ENCODE peak calls at places on chromosomes 6 and 20, in four cellular contexts. Q, P, O and V are unnamed samples.
A peak's percentile ranks its signal among the peaks of the same experiment; 100 is the strongest.

GRCh38 chr6:47034421-47034820 is 7.7 kb downstream of the ADGRF1 start:
- DNase-seq in Q (no peak), P (no peak), O (no peak), V (no peak)

GRCh38 chr6:167567142-167568033 is 242.5 kb downstream of the TTLL2 start:
- DNase-seq in Q (no peak), P (no peak), O (no peak), V (no peak)

GRCh38 chr6:146790561-146791091 is 191.9 kb downstream of the ADGB start:
- DNase-seq in Q (no peak), P (no peak), O (no peak), V (no peak)

GRCh38 chr6:113648698-113649097 is 208.4 kb upstream of the MARCKS start:
- DNase-seq in Q (no peak), P (no peak), O (no peak), V (no peak)

GRCh38 chr6:90846824-90847223 is 260.0 kb upstream of the MAP3K7 start:
- DNase-seq in Q (no peak), P (no peak), O (no peak), V (no peak)

GRCh38 chr20:7113577-7114466 is 346.3 kb downstream of the BMP2 start:
- DNase-seq in Q (no peak), P (peak; percentile 34), O (peak; percentile 49), V (no peak)

GRCh38 chr20:51187318-51187717 is 164.4 kb upstream of the KCNG1 start:
- DNase-seq in Q (no peak), P (no peak), O (no peak), V (no peak)

GRCh38 chr6:102438181-102438580 is 1044.7 kb downstream of the GRIK2 start:
- DNase-seq in Q (no peak), P (no peak), O (no peak), V (no peak)

GRCh38 chr6:56963793-56964192 is 8.9 kb downstream of the BEND6 start:
- DNase-seq in Q (no peak), P (no peak), O (no peak), V (no peak)

DNA sequence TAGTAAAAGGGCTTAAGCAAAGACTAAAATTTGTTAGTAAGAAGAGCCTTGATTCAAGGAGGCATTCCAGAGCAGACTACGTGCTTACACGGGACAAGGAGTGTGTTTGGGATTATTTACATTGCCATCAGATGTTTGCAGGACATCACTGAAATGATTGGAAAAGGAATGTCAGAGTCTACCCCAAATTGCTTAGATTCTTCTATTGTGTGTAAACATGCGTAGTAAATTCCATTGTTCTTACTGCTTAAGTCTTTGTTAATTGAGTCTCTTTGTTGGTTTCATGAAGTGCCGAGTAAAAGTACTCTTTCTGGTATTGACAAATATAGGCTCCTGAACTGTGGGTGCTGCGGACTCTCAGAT is 60.5 kb downstream of the CD83 start:
- DNase-seq in Q (no peak), P (no peak), O (no peak), V (no peak)
- TF ChIP-seq CBX5 in Q (no peak), P (no peak), O (no peak), V (no peak)

GRCh38 chr6:31727717-31728671 is 1.1 kb downstream of the DDAH2 start:
- DNase-seq in Q (no peak), P (no peak), O (no peak), V (peak; percentile 43)
- TF ChIP-seq CBX5 in Q (no peak), P (no peak), O (no peak), V (no peak)

GRCh38 chr6:89574860-89575561 is 63.5 kb downstream of the LYRM2 start:
- DNase-seq in Q (no peak), P (no peak), O (no peak), V (no peak)
- TF ChIP-seq CBX5 in Q (no peak), P (no peak), O (no peak), V (no peak)

GRCh38 chr6:78701407-78701806 is 165.9 kb upstream of the IRAK1BP1 start:
- DNase-seq in Q (no peak), P (no peak), O (no peak), V (no peak)
- TF ChIP-seq CBX5 in Q (no peak), P (no peak), O (no peak), V (no peak)

DNA sequence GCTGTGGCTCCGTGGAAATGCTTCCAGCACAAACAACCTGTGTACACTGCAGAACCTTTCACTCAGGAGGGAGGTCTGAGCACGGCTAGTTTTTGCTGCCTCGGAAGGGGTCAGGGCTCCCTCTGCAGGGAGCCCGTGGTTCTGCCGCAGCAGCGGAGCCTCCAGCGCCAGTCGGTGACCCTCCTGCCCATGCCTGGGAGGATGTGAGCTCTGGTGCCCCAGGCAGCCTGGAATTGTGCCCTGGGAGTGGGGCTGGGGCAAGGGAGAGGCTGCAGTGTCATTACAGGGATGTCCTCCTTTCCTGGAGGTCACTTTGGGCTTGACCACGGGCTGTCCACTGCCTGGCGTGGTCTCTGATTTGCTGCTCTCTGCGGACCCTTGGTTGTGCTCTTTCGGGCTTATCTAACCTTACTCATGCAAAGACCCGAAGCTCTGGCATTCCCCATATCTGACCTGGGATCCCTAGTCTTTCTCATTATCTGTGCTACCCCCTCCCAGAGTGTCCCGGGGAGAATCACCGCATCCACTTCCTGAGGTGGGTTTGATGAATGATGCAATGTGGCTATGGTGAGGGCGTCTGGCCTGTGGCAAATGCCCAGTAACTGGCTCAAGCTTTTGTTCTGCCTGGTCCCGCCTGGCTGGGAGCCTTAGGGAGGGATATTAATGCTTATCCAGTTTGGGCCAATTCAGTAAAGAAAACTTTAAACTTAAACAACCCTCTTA is 59.5 kb upstream of the TAGAP start:
- DNase-seq in Q (peak; percentile 76), P (peak; percentile 46), O (peak; percentile 23), V (no peak)
- TF ChIP-seq CBX5 in Q (no peak), P (no peak), O (no peak), V (no peak)

GRCh38 chr6:44539701-44540100 is 152.2 kb downstream of the CDC5L start:
- DNase-seq in Q (no peak), P (no peak), O (no peak), V (no peak)
- TF ChIP-seq CBX5 in Q (no peak), P (no peak), O (no peak), V (no peak)

GRCh38 chr6:109186012-109186411 is 90.7 kb downstream of the CEP57L1 start:
- DNase-seq in Q (no peak), P (no peak), O (no peak), V (no peak)
- TF ChIP-seq CBX5 in Q (no peak), P (no peak), O (no peak), V (no peak)

DNA sequence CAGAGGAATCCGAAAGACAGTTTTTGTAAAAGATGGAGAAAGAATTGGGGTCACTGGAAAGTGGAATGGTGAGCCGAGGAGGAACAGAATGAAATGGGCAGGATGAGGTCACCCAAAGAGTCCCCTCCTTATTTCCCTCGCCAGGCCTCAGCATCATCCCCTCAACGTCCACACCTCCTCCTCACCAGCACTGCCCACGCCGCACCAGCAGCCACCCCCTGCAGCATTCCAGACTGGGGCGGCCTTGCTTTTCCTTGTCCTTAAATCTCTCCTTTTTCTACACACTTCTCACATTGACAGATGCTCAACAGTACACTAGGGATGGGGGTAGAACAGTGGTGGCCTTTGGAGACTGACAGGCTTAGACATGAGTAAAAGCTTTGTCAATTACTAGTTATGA is 363.1 kb upstream of the NOX3 start:
- DNase-seq in Q (no peak), P (no peak), O (no peak), V (no peak)
- TF ChIP-seq CBX5 in Q (no peak), P (no peak), O (no peak), V (no peak)

GRCh38 chr6:2765166-2765895 is at the start of gene WRNIP1:
- DNase-seq in Q (peak; percentile 83), P (peak; percentile 95), O (peak; percentile 99), V (peak; percentile 88)

GRCh38 chr6:2766767-2767314 is 1.6 kb downstream of the WRNIP1 start:
- DNase-seq in Q (no peak), P (no peak), O (no peak), V (no peak)

GRCh38 chr6:2764610-2765165 is 505 bp upstream of the WRNIP1 start:
- DNase-seq in Q (peak; percentile 97), P (no peak), O (peak; percentile 50), V (no peak)

GRCh38 chr6:2767327-2767985 is 2.3 kb downstream of the WRNIP1 start:
- DNase-seq in Q (no peak), P (no peak), O (no peak), V (no peak)

GRCh38 chr6:2765896-2766766 is 938 bp downstream of the WRNIP1 start:
- DNase-seq in Q (no peak), P (no peak), O (no peak), V (no peak)
- TF ChIP-seq CBX5 in Q (no peak), P (no peak), O (no peak), V (no peak)